ENCODE peak calls at places on chromosomes 4 and X, in six cellular contexts. One of them, this sample, is unnamed. For H3K4me1, the result is how much of the 10 kb centered on the place peaks cover.

GRCh38 chrX:149825424-149825823 is 43.7 kb downstream of the MAGEA9 start:
- DNase-seq in endodermal cell: peak
- DNase-seq in adrenal gland: no peak
- DNase-seq in naive thymus-derived CD4-positive, alpha-beta T cell: peak
- DNase-seq in stomach: no peak
- DNase-seq in thoracic aorta: no peak
- DNase-seq in this sample: no peak

GRCh38 chrX:129493643-129494042 is 29.6 kb downstream of the SMARCA1 start:
- DNase-seq in endodermal cell: no peak
- DNase-seq in stomach: no peak
- DNase-seq in naive thymus-derived CD4-positive, alpha-beta T cell: no peak
- DNase-seq in adrenal gland: no peak
- DNase-seq in thoracic aorta: no peak
- DNase-seq in this sample: no peak

GRCh38 chr4:15870079-15870478 is 68.5 kb downstream of the FGFBP1 start:
- DNase-seq in thoracic aorta: no peak
- DNase-seq in endodermal cell: no peak
- DNase-seq in stomach: no peak
- DNase-seq in adrenal gland: no peak
- DNase-seq in naive thymus-derived CD4-positive, alpha-beta T cell: no peak
- DNase-seq in this sample: no peak

GRCh38 chr4:180059216-180059881 is 2183.9 kb upstream of the TENM3 start:
- DNase-seq in thoracic aorta: no peak
- DNase-seq in adrenal gland: peak
- DNase-seq in endodermal cell: peak
- DNase-seq in naive thymus-derived CD4-positive, alpha-beta T cell: no peak
- DNase-seq in stomach: no peak
- DNase-seq in this sample: peak

GRCh38 chr4:76637704-76638361 is 202.8 kb downstream of the SHROOM3 start:
- DNase-seq in naive thymus-derived CD4-positive, alpha-beta T cell: no peak
- DNase-seq in stomach: no peak
- DNase-seq in adrenal gland: no peak
- DNase-seq in thoracic aorta: no peak
- DNase-seq in endodermal cell: no peak
- DNase-seq in this sample: no peak

GRCh38 chr4:42371306-42372063 is 25.8 kb upstream of the SHISA3 start:
- DNase-seq in endodermal cell: no peak
- DNase-seq in naive thymus-derived CD4-positive, alpha-beta T cell: no peak
- DNase-seq in adrenal gland: peak
- DNase-seq in thoracic aorta: no peak
- DNase-seq in stomach: no peak
- DNase-seq in this sample: no peak

GRCh38 chrX:105608745-105609144 is 213.6 kb upstream of the NRK start:
- DNase-seq in thoracic aorta: no peak
- DNase-seq in endodermal cell: no peak
- DNase-seq in naive thymus-derived CD4-positive, alpha-beta T cell: no peak
- DNase-seq in stomach: no peak
- DNase-seq in adrenal gland: no peak
- DNase-seq in this sample: no peak

GRCh38 chr4:108099838-108100237 is 68.9 kb downstream of the LEF1 start:
- DNase-seq in adrenal gland: no peak
- DNase-seq in endodermal cell: no peak
- DNase-seq in stomach: no peak
- DNase-seq in naive thymus-derived CD4-positive, alpha-beta T cell: no peak
- DNase-seq in thoracic aorta: no peak
- DNase-seq in this sample: no peak

GRCh38 chr4:180106122-180106521 is 2137.1 kb upstream of the TENM3 start:
- DNase-seq in naive thymus-derived CD4-positive, alpha-beta T cell: no peak
- DNase-seq in adrenal gland: no peak
- DNase-seq in endodermal cell: no peak
- DNase-seq in stomach: no peak
- DNase-seq in thoracic aorta: no peak
- DNase-seq in this sample: no peak

DNA sequence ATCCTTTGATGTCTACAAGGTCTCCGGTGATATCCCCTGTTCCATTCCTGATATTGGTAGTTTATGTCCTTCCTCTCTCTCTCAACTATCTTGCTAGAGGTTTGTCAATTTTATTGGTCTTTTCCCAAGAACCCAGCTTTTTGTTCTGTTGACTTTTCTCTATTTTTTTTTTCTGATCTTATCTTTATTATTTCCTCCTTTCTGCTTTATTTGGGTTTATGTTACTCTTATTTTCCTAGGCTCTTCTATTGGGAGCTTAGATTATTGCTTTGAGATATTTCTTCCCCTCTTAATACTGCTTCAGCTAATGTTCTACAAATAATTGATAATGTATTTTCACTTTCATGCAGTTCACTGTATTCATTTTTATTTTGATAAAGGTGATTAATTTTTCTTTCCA is 44.2 kb downstream of the EIF2S3 start:
- DNase-seq in thoracic aorta: no peak
- DNase-seq in endodermal cell: no peak
- DNase-seq in stomach: no peak
- DNase-seq in naive thymus-derived CD4-positive, alpha-beta T cell: no peak
- DNase-seq in adrenal gland: no peak
- DNase-seq in this sample: no peak
- H3K4me3 ChIP-seq in thoracic aorta: no peak
- H3K4me3 ChIP-seq in endodermal cell: no peak
- H3K4me3 ChIP-seq in stomach: no peak
- H3K4me3 ChIP-seq in naive thymus-derived CD4-positive, alpha-beta T cell: no peak
- H3K4me3 ChIP-seq in adrenal gland: no peak
- H3K4me3 ChIP-seq in this sample: no peak

DNA sequence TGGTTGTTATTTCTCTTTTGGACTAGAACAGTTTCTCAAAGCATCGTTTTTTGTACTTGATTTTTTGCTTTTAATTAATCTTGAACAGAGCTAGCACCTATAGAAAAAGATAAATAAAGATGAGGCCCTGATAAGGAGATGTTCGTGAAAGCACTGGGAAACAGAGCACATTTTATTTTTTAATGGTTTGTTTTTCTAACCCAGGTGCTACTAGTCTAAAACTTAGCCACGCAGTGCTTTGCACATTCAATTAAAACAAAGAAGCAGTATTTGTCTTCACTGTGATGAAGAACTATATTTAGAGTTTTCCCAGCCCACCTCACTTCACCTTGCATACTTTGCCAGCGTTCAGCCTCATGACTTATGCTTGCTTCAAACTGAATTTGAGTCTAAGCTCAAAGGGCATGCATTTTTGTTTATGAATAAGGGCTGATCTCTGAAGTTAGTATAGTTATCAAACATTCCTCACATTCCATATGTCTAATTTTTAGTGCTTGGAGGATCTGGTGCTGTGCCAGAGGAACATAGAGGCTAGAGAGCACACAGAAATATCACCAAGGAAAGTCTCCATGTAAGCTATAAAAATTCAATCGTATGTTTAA is 76.7 kb downstream of the WWC2 start:
- DNase-seq in naive thymus-derived CD4-positive, alpha-beta T cell: no peak
- DNase-seq in thoracic aorta: no peak
- DNase-seq in endodermal cell: no peak
- DNase-seq in adrenal gland: no peak
- DNase-seq in stomach: no peak
- DNase-seq in this sample: no peak
- H3K4me1 ChIP-seq in naive thymus-derived CD4-positive, alpha-beta T cell: under half
- H3K4me1 ChIP-seq in thoracic aorta: under half
- H3K4me1 ChIP-seq in endodermal cell: under half
- H3K4me1 ChIP-seq in adrenal gland: under half
- H3K4me1 ChIP-seq in stomach: under half
- H3K4me1 ChIP-seq in this sample: under half

DNA sequence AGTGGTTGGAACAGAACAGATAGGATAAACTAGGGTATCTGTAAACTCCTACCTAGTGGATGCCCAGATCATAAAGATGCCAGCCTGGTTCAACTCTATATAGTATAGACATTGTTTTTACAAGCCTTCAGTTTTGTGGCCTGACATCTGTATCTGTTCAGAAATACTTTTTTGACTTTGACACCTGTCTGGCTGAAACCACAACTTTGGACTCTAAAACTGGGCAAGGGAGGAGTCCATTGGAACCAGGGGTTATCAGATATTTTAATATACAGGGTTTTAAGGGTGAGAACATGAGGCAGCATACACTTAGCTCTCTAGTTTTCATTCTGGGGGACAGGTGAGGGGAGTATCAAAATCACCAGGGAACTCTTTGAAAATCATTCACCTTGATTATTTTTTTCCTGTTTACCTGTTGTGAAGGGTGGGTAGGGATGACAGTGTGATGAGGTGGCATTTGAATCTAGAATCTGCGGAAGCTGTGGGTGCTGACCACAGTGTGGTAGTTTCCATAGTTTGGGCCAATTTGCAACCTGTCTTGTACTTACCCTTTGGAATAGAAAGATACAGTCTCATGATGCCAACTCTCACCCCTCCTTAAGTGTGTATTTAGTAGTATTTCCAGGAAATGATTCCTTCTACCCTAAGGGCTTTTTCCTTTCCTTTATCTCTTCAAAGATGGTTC is 20.6 kb downstream of the GAB1 start:
- DNase-seq in thoracic aorta: no peak
- DNase-seq in stomach: no peak
- DNase-seq in endodermal cell: no peak
- DNase-seq in naive thymus-derived CD4-positive, alpha-beta T cell: no peak
- DNase-seq in adrenal gland: no peak
- DNase-seq in this sample: no peak
- H3K27ac ChIP-seq in thoracic aorta: peak
- H3K27ac ChIP-seq in stomach: peak
- H3K27ac ChIP-seq in endodermal cell: no peak
- H3K27ac ChIP-seq in naive thymus-derived CD4-positive, alpha-beta T cell: no peak
- H3K27ac ChIP-seq in adrenal gland: no peak
- H3K27ac ChIP-seq in this sample: peak

GRCh38 chr4:176781739-176782100 is 11.0 kb downstream of the VEGFC start:
- DNase-seq in endodermal cell: no peak
- DNase-seq in thoracic aorta: no peak
- DNase-seq in naive thymus-derived CD4-positive, alpha-beta T cell: no peak
- DNase-seq in adrenal gland: no peak
- DNase-seq in stomach: no peak
- DNase-seq in this sample: no peak

GRCh38 chr4:176784816-176785215 is 7.9 kb downstream of the VEGFC start:
- DNase-seq in endodermal cell: no peak
- DNase-seq in adrenal gland: no peak
- DNase-seq in thoracic aorta: no peak
- DNase-seq in stomach: no peak
- DNase-seq in naive thymus-derived CD4-positive, alpha-beta T cell: no peak
- DNase-seq in this sample: no peak

GRCh38 chr4:176782794-176783193 is 9.9 kb downstream of the VEGFC start:
- DNase-seq in endodermal cell: no peak
- DNase-seq in adrenal gland: no peak
- DNase-seq in thoracic aorta: no peak
- DNase-seq in naive thymus-derived CD4-positive, alpha-beta T cell: no peak
- DNase-seq in stomach: no peak
- DNase-seq in this sample: no peak

GRCh38 chr4:176780995-176781738 is 11.6 kb downstream of the VEGFC start:
- DNase-seq in naive thymus-derived CD4-positive, alpha-beta T cell: no peak
- DNase-seq in stomach: no peak
- DNase-seq in thoracic aorta: no peak
- DNase-seq in endodermal cell: no peak
- DNase-seq in adrenal gland: no peak
- DNase-seq in this sample: no peak

DNA sequence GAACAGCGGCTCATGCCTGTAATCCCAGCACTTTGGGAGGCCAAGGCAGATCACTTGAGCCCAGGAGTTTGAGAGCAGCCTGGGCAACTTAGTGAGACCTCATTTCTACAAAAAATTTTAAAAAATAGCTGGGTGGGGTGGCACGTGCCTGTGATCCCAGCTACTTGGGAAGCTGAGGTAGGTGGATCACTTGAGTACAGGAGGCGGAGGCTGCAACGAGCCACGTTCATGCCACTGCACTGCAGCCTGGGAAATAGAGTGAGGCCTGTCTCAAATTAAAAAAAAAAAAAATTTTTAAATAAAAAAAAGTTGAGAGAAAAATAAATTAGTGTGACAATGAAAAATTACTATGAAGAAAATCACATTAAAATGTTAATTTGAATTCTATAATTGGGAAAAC is 10.5 kb downstream of the VEGFC start:
- DNase-seq in stomach: no peak
- DNase-seq in naive thymus-derived CD4-positive, alpha-beta T cell: no peak
- DNase-seq in endodermal cell: no peak
- DNase-seq in adrenal gland: no peak
- DNase-seq in thoracic aorta: no peak
- DNase-seq in this sample: no peak
- H3K4me3 ChIP-seq in stomach: no peak
- H3K4me3 ChIP-seq in naive thymus-derived CD4-positive, alpha-beta T cell: no peak
- H3K4me3 ChIP-seq in endodermal cell: no peak
- H3K4me3 ChIP-seq in adrenal gland: no peak
- H3K4me3 ChIP-seq in thoracic aorta: no peak
- H3K4me3 ChIP-seq in this sample: no peak

GRCh38 chr4:85738721-85739120 is 263.8 kb downstream of the ARHGAP24 start:
- DNase-seq in adrenal gland: no peak
- DNase-seq in naive thymus-derived CD4-positive, alpha-beta T cell: no peak
- DNase-seq in stomach: no peak
- DNase-seq in thoracic aorta: no peak
- DNase-seq in endodermal cell: no peak
- DNase-seq in this sample: no peak
- H3K4me1 ChIP-seq in adrenal gland: under half
- H3K4me1 ChIP-seq in naive thymus-derived CD4-positive, alpha-beta T cell: under half
- H3K4me1 ChIP-seq in stomach: under half
- H3K4me1 ChIP-seq in thoracic aorta: under half
- H3K4me1 ChIP-seq in endodermal cell: under half
- H3K4me1 ChIP-seq in this sample: under half

GRCh38 chr4:57080781-57081650 is 29.2 kb downstream of the IGFBP7 start:
- DNase-seq in thoracic aorta: no peak
- DNase-seq in stomach: no peak
- DNase-seq in naive thymus-derived CD4-positive, alpha-beta T cell: no peak
- DNase-seq in adrenal gland: peak
- DNase-seq in endodermal cell: no peak
- DNase-seq in this sample: no peak
- H3K27ac ChIP-seq in thoracic aorta: peak
- H3K27ac ChIP-seq in stomach: peak
- H3K27ac ChIP-seq in naive thymus-derived CD4-positive, alpha-beta T cell: no peak
- H3K27ac ChIP-seq in adrenal gland: peak
- H3K27ac ChIP-seq in endodermal cell: peak
- H3K27ac ChIP-seq in this sample: peak

DNA sequence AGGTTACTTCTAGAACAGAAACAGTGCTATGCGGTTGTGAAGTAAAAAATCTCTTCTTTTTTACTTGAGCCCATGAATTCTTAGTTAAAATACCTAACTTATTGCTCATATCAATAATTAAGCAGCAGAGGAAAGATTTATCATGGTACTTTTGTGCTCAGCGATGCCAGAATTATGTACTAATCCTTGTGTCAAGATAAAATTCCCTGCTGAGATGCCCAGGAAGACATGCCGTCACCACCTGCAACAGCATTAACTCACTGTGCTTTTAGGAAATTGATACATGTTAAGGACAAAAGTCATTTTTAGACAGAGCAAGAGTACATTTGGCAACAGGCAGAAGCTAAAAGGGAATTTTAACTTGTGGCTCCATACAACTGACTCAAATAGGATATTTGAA is 138.9 kb downstream of the NPNT start:
- DNase-seq in thoracic aorta: no peak
- DNase-seq in endodermal cell: no peak
- DNase-seq in adrenal gland: no peak
- DNase-seq in stomach: no peak
- DNase-seq in naive thymus-derived CD4-positive, alpha-beta T cell: no peak
- DNase-seq in this sample: no peak
- H3K4me3 ChIP-seq in thoracic aorta: no peak
- H3K4me3 ChIP-seq in endodermal cell: no peak
- H3K4me3 ChIP-seq in adrenal gland: no peak
- H3K4me3 ChIP-seq in stomach: no peak
- H3K4me3 ChIP-seq in naive thymus-derived CD4-positive, alpha-beta T cell: no peak
- H3K4me3 ChIP-seq in this sample: no peak

This sample was measured in pancreas.